ENCODE peak calls at places on chromosomes 5 and 9, in eight cellular contexts. S is T1000; X is dermis microvascular lymphatic vessel endothelial cell; W is esophagus squamous epithelium; I is GM13976; P is Kasumi-1; J is GM04504; E is naive thymus-derived CD8-positive, alpha-beta T cell. D is an unnamed sample.

GRCh38 chr9:109681301-109681700 is 98.7 kb upstream of the PALM2AKAP2 start:
- DNase-seq in S (no peak), X (no peak), W (no peak), I (no peak), P (no peak), J (no peak), E (no peak), D (no peak)

GRCh38 chr9:72292874-72293607 is 72.0 kb downstream of the ZFAND5 start:
- DNase-seq in S (peak), X (no peak), W (no peak), I (no peak), P (peak), J (peak), E (no peak), D (no peak)

GRCh38 chr5:167710444-167711025 is 580.9 kb upstream of the WWC1 start:
- DNase-seq in S (no peak), X (no peak), W (no peak), I (no peak), P (no peak), J (no peak), E (no peak), D (no peak)

GRCh38 chr9:127805620-127806019 is 2.9 kb downstream of the FPGS start:
- DNase-seq in S (no peak), X (no peak), W (no peak), I (no peak), P (peak), J (no peak), E (no peak), D (no peak)

GRCh38 chr5:9283021-9283420 is 262.9 kb downstream of the SEMA5A start:
- DNase-seq in S (no peak), X (no peak), W (no peak), I (no peak), P (no peak), J (peak), E (no peak), D (no peak)

GRCh38 chr9:714675-715074 is 126.8 kb upstream of the DMRT1 start:
- DNase-seq in S (no peak), X (no peak), W (no peak), I (no peak), P (no peak), J (no peak), E (no peak), D (no peak)

GRCh38 chr9:110536802-110537201 is 42.7 kb downstream of the SVEP1 start:
- DNase-seq in S (no peak), X (no peak), W (no peak), I (no peak), P (no peak), J (peak), E (no peak), D (no peak)

GRCh38 chr9:90803860-90804593 is 2.4 kb downstream of the SYK start:
- DNase-seq in S (no peak), X (no peak), W (no peak), I (no peak), P (peak), J (no peak), E (no peak), D (no peak)

GRCh38 chr5:96113170-96113939 is 151.7 kb upstream of the ELL2 start:
- DNase-seq in S (no peak), X (no peak), W (no peak), I (no peak), P (no peak), J (no peak), E (no peak), D (no peak)

GRCh38 chr9:38062498-38063362 is 6.3 kb downstream of the SHB start:
- DNase-seq in S (peak), X (no peak), W (no peak), I (no peak), P (no peak), J (no peak), E (no peak), D (no peak)

GRCh38 chr5:142671276-142671675 is 14.6 kb downstream of the FGF1 start:
- DNase-seq in S (no peak), X (no peak), W (no peak), I (no peak), P (no peak), J (no peak), E (no peak), D (no peak)

GRCh38 chr5:64839936-64840335 is 71.2 kb downstream of the CWC27 start:
- DNase-seq in S (no peak), X (no peak), W (no peak), I (no peak), P (no peak), J (no peak), E (no peak), D (no peak)

GRCh38 chr9:77556396-77556795 is 91.7 kb downstream of the GNA14 start:
- DNase-seq in S (no peak), X (no peak), W (no peak), I (no peak), P (no peak), J (no peak), E (no peak), D (no peak)

GRCh38 chr5:74502479-74502950 is 138.0 kb downstream of the ENC1 start:
- DNase-seq in S (no peak), X (no peak), W (no peak), I (no peak), P (no peak), J (no peak), E (no peak), D (no peak)

GRCh38 chr5:33370135-33370472 is 70.7 kb upstream of the TARS1 start:
- DNase-seq in S (peak), X (no peak), W (no peak), I (no peak), P (peak), J (peak), E (no peak), D (no peak)